ENCODE peak calls at places on chromosomes 3 and 15, in ten cellular contexts. Z, L, T, B, H, S, V, D, E and W are unnamed samples. For H3K36me3 and H3K4me1, the result is how much of the 10 kb centered on the place peaks cover.

GRCh38 chr3:45503904-45504651 is 90.5 kb upstream of the LIMD1 start:
- DNase-seq in B (no peak), H (no peak), T (no peak), V (no peak), E (no peak), S (no peak), D (no peak), L (no peak), Z (no peak), W (no peak)

GRCh38 chr3:113018461-113019181 is 27.8 kb downstream of the GTPBP8 start:
- DNase-seq in L (no peak), Z (no peak), D (no peak), T (peak), S (peak), V (no peak), E (no peak), H (peak), B (no peak), W (no peak)

GRCh38 chr15:45133561-45133920 is 3.7 kb downstream of the DUOX1 start:
- DNase-seq in E (no peak), D (no peak), H (no peak), Z (no peak), B (no peak), S (peak), V (no peak), T (no peak), L (no peak), W (no peak)

GRCh38 chr3:195052939-195053338 is 218.0 kb downstream of the XXYLT1 start:
- DNase-seq in V (no peak), D (no peak), Z (no peak), B (no peak), L (no peak), S (no peak), E (no peak), H (no peak), T (no peak), W (no peak)

GRCh38 chr15:89472785-89473256 is 23.6 kb downstream of the RHCG start:
- DNase-seq in D (no peak), H (peak), L (no peak), S (peak), B (peak), E (no peak), T (peak), Z (no peak), V (no peak), W (peak)

GRCh38 chr15:94327356-94327936 is 96.1 kb downstream of the MCTP2 start:
- DNase-seq in L (no peak), E (no peak), V (no peak), D (no peak), T (peak), B (peak), S (peak), Z (no peak), H (no peak), W (peak)

GRCh38 chr3:130276203-130276803 is 69.2 kb upstream of the COL6A5 start:
- DNase-seq in T (peak), V (no peak), E (no peak), H (peak), L (no peak), D (no peak), Z (no peak), S (peak), B (peak), W (peak)

GRCh38 chr3:43418601-43419272 is 132.4 kb downstream of the SNRK start:
- DNase-seq in H (no peak), V (no peak), E (no peak), B (no peak), L (no peak), S (no peak), D (no peak), T (no peak), Z (no peak), W (no peak)

GRCh38 chr3:168398371-168399030 is 302.8 kb upstream of the GOLIM4 start:
- DNase-seq in H (no peak), D (no peak), V (no peak), T (no peak), L (no peak), S (no peak), E (no peak), B (no peak), Z (no peak), W (no peak)

GRCh38 chr3:183122257-183122932 is 23.1 kb upstream of the MCCC1 start:
- DNase-seq in S (peak), L (no peak), D (no peak), H (no peak), V (no peak), E (no peak), T (peak), Z (peak), B (peak), W (peak)

GRCh38 chr15:75733761-75734651 is 21.4 kb upstream of the CSPG4 start:
- DNase-seq in D (no peak), B (no peak), S (no peak), H (no peak), V (peak), Z (no peak), E (no peak), T (no peak), L (no peak), W (no peak)

GRCh38 chr3:99938270-99938955 is 120.8 kb downstream of the CMSS1 start:
- DNase-seq in B (no peak), L (no peak), D (no peak), T (no peak), S (no peak), V (no peak), Z (no peak), E (no peak), H (no peak), W (no peak)

GRCh38 chr3:69690-70089 is 126.9 kb upstream of the CHL1 start:
- DNase-seq in Z (no peak), T (no peak), V (no peak), S (no peak), H (no peak), B (no peak), L (no peak), D (no peak), E (no peak), W (no peak)

GRCh38 chr3:184563569-184563925 is 2.0 kb downstream of the EPHB3 start:
- DNase-seq in H (no peak), V (no peak), Z (no peak), B (no peak), T (no peak), E (no peak), S (peak), D (no peak), L (no peak), W (no peak)

GRCh38 chr3:81043660-81044199 is 717.7 kb downstream of the GBE1 start:
- DNase-seq in V (no peak), B (no peak), D (no peak), L (no peak), S (no peak), Z (no peak), E (no peak), T (no peak), H (no peak), W (no peak)

GRCh38 chr3:15638193-15638890 is 36.8 kb downstream of the BTD start:
- DNase-seq in H (no peak), T (no peak), D (no peak), S (no peak), V (no peak), E (no peak), Z (no peak), L (no peak), B (peak), W (no peak)

GRCh38 chr3:4071481-4072184 is 231.5 kb upstream of the SETMAR start:
- DNase-seq in T (peak), S (no peak), L (no peak), B (no peak), V (no peak), D (no peak), H (no peak), E (no peak), Z (no peak), W (no peak)

GRCh38 chr3:52792961-52793695 is 1.5 kb upstream of the ITIH3 start:
- DNase-seq in Z (no peak), L (no peak), H (no peak), D (no peak), B (no peak), S (no peak), V (no peak), E (no peak), T (no peak), W (no peak)

GRCh38 chr15:32904448-32904847 is 186.6 kb downstream of the GREM1 start:
- DNase-seq in S (no peak), Z (no peak), T (no peak), B (no peak), L (no peak), D (no peak), E (no peak), H (no peak), V (no peak), W (no peak)
- H3K4me3 ChIP-seq in S (no peak), Z (no peak), T (no peak), B (no peak), L (no peak), D (no peak), E (no peak), H (no peak), V (no peak), W (no peak)

GRCh38 chr3:70744536-70744935 is 432.1 kb upstream of the MDFIC2 start:
- DNase-seq in D (no peak), Z (no peak), S (no peak), V (no peak), H (no peak), L (no peak), B (no peak), E (no peak), T (no peak), W (no peak)
- H3K36me3 ChIP-seq in D (under half), Z (under half), S (under half), V (under half), H (under half), L (under half), B (under half), E (under half), T (under half), W (under half)

DNA sequence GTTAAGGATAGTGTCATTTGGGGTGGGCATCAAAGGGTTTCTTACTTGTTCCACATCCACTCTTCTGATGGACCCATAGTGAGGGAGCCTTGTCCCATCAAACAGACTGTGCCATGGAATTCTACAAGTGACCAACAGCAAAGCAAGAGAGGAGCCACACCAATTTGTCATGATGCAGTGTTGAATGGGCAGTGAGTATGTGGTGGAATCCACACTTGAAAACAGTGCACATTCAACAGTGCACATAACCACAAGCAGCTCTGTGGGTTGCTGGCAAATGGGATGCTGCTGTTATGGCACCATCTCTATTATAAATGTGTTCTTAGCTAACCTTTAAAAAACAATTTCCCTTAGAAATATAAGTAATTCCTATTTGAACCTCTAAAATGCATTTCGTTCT is 52.5 kb upstream of the CPNE4 start:
- DNase-seq in L (no peak), B (no peak), S (no peak), H (no peak), D (no peak), E (no peak), Z (no peak), V (no peak), T (no peak), W (no peak)
- H3K4me1 ChIP-seq in L (under half), B (under half), S (under half), H (under half), D (under half), E (under half), Z (under half), V (under half), T (under half), W (under half)

GRCh38 chr3:148223266-148223665 is 474.4 kb upstream of the AGTR1 start:
- DNase-seq in B (no peak), E (no peak), S (no peak), D (no peak), L (no peak), V (no peak), Z (no peak), T (no peak), H (no peak), W (no peak)
- H3K4me3 ChIP-seq in B (no peak), E (no peak), S (no peak), D (no peak), L (no peak), V (no peak), Z (no peak), T (no peak), H (no peak), W (no peak)

GRCh38 chr3:132536442-132537153 is 60.5 kb upstream of the ACKR4 start:
- DNase-seq in H (no peak), T (peak), D (no peak), S (no peak), Z (no peak), E (no peak), V (no peak), B (peak), L (no peak), W (no peak)

GRCh38 chr3:132537297-132537696 is 59.8 kb upstream of the ACKR4 start:
- DNase-seq in Z (no peak), S (no peak), H (no peak), B (no peak), E (no peak), D (no peak), V (no peak), L (no peak), T (no peak), W (no peak)

GRCh38 chr3:132539681-132540080 is 57.4 kb upstream of the ACKR4 start:
- DNase-seq in H (no peak), T (no peak), V (no peak), S (no peak), Z (no peak), L (no peak), B (no peak), D (no peak), E (no peak), W (no peak)

GRCh38 chr3:132538072-132538471 is 59.0 kb upstream of the ACKR4 start:
- DNase-seq in D (no peak), Z (no peak), L (no peak), E (no peak), T (no peak), H (no peak), B (no peak), V (no peak), S (no peak), W (peak)

GRCh38 chr3:132535575-132536441 is 61.3 kb upstream of the ACKR4 start:
- DNase-seq in E (peak), T (peak), V (no peak), B (peak), S (peak), L (peak), D (peak), Z (peak), H (peak), W (peak)
- H3K36me3 ChIP-seq in E (under half), T (half or more), V (half or more), B (under half), S (under half), L (under half), D (under half), Z (under half), H (under half), W (under half)

GRCh38 chr15:65773386-65774111 is 18.5 kb downstream of the DENND4A start:
- DNase-seq in V (no peak), E (no peak), B (no peak), D (no peak), T (no peak), H (no peak), L (no peak), S (no peak), Z (no peak), W (no peak)
- H3K4me1 ChIP-seq in V (under half), E (under half), B (under half), D (under half), T (under half), H (under half), L (under half), S (under half), Z (under half), W (under half)

DNA sequence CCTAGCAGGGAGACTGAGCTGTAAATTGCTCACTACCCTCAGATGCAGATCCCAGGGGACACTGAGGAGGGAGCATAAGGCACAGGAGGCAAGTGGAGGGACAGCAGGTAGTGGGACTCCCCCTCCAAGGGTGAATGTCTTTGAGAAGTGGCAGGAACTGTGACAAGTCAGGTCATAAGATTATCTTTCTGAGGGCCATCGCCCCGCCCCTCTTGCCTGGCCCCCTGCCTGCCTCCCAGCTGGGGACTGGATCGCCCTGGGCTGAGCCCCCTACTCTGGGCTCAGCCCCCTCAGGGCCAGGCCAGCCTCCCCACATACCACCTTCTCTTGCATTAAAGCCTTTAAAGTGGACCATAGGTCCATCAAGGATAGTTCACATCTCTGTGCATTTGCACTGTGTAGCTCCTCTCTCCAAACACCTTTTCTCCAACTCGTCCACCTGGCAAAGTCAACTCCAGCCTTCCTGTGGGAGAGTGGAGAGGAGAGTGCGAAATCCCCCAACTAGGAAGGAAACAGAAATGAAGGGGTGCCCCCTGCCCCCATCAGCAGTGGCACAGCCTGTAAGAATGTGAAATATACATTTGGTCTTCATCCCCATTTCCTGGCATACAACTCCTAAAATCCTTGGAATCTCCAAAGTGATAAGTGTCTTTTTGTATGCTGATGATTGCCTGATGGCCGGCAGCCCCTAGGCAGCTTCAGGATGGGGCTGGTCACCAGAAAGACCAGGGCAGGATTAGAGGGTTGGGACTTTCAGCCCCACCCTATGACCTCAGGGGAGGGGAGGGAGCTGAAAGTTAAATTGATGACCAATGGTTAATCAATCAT is 14.7 kb downstream of the PIF1 start:
- DNase-seq in V (no peak), Z (no peak), L (no peak), S (no peak), T (no peak), D (no peak), E (no peak), B (no peak), H (no peak), W (no peak)
- H3K4me3 ChIP-seq in V (no peak), Z (no peak), L (no peak), S (no peak), T (no peak), D (no peak), E (no peak), B (no peak), H (no peak), W (no peak)

GRCh38 chr3:82558081-82558480 is 796.6 kb upstream of the GBE1 start:
- DNase-seq in V (no peak), L (no peak), T (no peak), S (no peak), D (no peak), Z (no peak), B (no peak), H (no peak), E (no peak), W (no peak)
- H3K36me3 ChIP-seq in V (under half), L (under half), T (under half), S (under half), D (under half), Z (under half), B (under half), H (under half), E (under half), W (under half)